ENCODE peak calls at places on chromosome 22, in six cellular contexts. M is GM23338, U is esophagus squamous epithelium, Y is lower lobe of right lung, D is astrocyte of the spinal cord, Z is BJ. G is an unnamed sample.

GRCh38 chr22:38865201-38866023 is 6.6 kb downstream of the CBX6 start:
- DNase-seq in M (no peak), U (no peak), Y (peak; percentile 41), D (no peak), Z (no peak), G (no peak)

GRCh38 chr22:50112151-50113118 is 22.6 kb downstream of the MOV10L1 start:
- DNase-seq in M (no peak), U (no peak), Y (no peak), D (peak; percentile 77), Z (no peak), G (peak; percentile 94)

GRCh38 chr22:17770180-17771077 is 3.8 kb downstream of the BID start:
- DNase-seq in M (no peak), U (no peak), Y (no peak), D (no peak), Z (no peak), G (no peak)

GRCh38 chr22:50009251-50009650 is 3.3 kb downstream of the IL17REL start:
- DNase-seq in M (no peak), U (no peak), Y (peak; percentile 36), D (no peak), Z (no peak), G (no peak)

GRCh38 chr22:47784991-47785390 is 1022.5 kb downstream of the TBC1D22A start:
- DNase-seq in M (no peak), U (no peak), Y (no peak), D (no peak), Z (no peak), G (no peak)

GRCh38 chr22:30196141-30196866 is 50.3 kb downstream of the LIF start:
- DNase-seq in M (peak; percentile 94), U (peak; percentile 30), Y (peak; percentile 87), D (peak; percentile 100), Z (peak; percentile 98), G (peak; percentile 100)

GRCh38 chr22:44828193-44828592 is 75.8 kb downstream of the ARHGAP8 start:
- DNase-seq in M (peak; percentile 66), U (no peak), Y (no peak), D (no peak), Z (no peak), G (peak; percentile 4)

GRCh38 chr22:30266445-30267381 is at the start of gene OSM:
- DNase-seq in M (no peak), U (no peak), Y (peak; percentile 89), D (no peak), Z (no peak), G (no peak)

GRCh38 chr22:47357086-47357485 is 594.6 kb downstream of the TBC1D22A start:
- DNase-seq in M (no peak), U (no peak), Y (no peak), D (no peak), Z (no peak), G (no peak)

GRCh38 chr22:49373289-49373666 is 454.4 kb downstream of the BRD1 start:
- DNase-seq in M (no peak), U (no peak), Y (no peak), D (no peak), Z (no peak), G (no peak)

GRCh38 chr22:30033137-30033536 is 47.1 kb upstream of the HORMAD2 start:
- DNase-seq in M (no peak), U (no peak), Y (no peak), D (no peak), Z (no peak), G (no peak)

GRCh38 chr22:50184004-50184461 is 1.7 kb upstream of the TRABD start:
- DNase-seq in M (peak; percentile 61), U (no peak), Y (peak; percentile 91), D (peak; percentile 31), Z (no peak), G (peak; percentile 69)

GRCh38 chr22:17912942-17913704 is 111.2 kb downstream of the MICAL3 start:
- DNase-seq in M (peak; percentile 15), U (no peak), Y (no peak), D (no peak), Z (no peak), G (no peak)

GRCh38 chr22:27993201-27993635 is 74.2 kb upstream of the PITPNB start:
- DNase-seq in M (no peak), U (no peak), Y (peak; percentile 32), D (no peak), Z (no peak), G (no peak)

GRCh38 chr22:47604563-47604962 is 842.1 kb downstream of the TBC1D22A start:
- DNase-seq in M (no peak), U (no peak), Y (no peak), D (no peak), Z (no peak), G (no peak)

GRCh38 chr22:27125539-27125938 is 468.2 kb downstream of the MIAT start:
- DNase-seq in M (no peak), U (no peak), Y (no peak), D (no peak), Z (no peak), G (no peak)

GRCh38 chr22:29511126-29511854 is 31.3 kb downstream of the NEFH start:
- DNase-seq in M (no peak), U (no peak), Y (no peak), D (no peak), Z (no peak), G (no peak)

GRCh38 chr22:48332438-48333322 is 1495.0 kb downstream of the BRD1 start:
- DNase-seq in M (no peak), U (no peak), Y (peak; percentile 26), D (no peak), Z (no peak), G (no peak)

GRCh38 chr22:47586946-47587345 is 824.5 kb downstream of the TBC1D22A start:
- DNase-seq in M (no peak), U (no peak), Y (no peak), D (no peak), Z (no peak), G (no peak)

GRCh38 chr22:47629791-47630655 is 867.6 kb downstream of the TBC1D22A start:
- DNase-seq in M (no peak), U (no peak), Y (no peak), D (no peak), Z (no peak), G (no peak)

GRCh38 chr22:28600546-28601143 is 79.0 kb downstream of the TTC28 start:
- DNase-seq in M (peak; percentile 78), U (no peak), Y (no peak), D (peak; percentile 76), Z (no peak), G (peak; percentile 81)

GRCh38 chr22:17672417-17672991 is 33.9 kb downstream of the BCL2L13 start:
- DNase-seq in M (no peak), U (no peak), Y (no peak), D (no peak), Z (no peak), G (peak; percentile 25)

GRCh38 chr22:46390652-46391301 is 55.3 kb downstream of the TRMU start:
- DNase-seq in M (no peak), U (no peak), Y (no peak), D (peak; percentile 14), Z (peak; percentile 6), G (peak; percentile 63)

GRCh38 chr22:41380993-41381328 is 781 bp upstream of the TEF start:
- DNase-seq in M (no peak), U (no peak), Y (peak; percentile 87), D (peak; percentile 73), Z (peak; percentile 78), G (peak; percentile 96)

GRCh38 chr22:41382610-41383009 is 868 bp downstream of the TEF start:
- DNase-seq in M (no peak), U (no peak), Y (no peak), D (no peak), Z (no peak), G (no peak)

GRCh38 chr22:41382098-41382578 is 396 bp downstream of the TEF start:
- DNase-seq in M (peak; percentile 73), U (peak; percentile 44), Y (peak; percentile 81), D (no peak), Z (no peak), G (peak; percentile 47)

GRCh38 chr22:41381329-41382097 is at the start of gene TEF:
- DNase-seq in M (peak; percentile 99), U (peak; percentile 97), Y (peak; percentile 99), D (peak; percentile 99), Z (peak; percentile 88), G (peak; percentile 99)

GRCh38 chr22:41383085-41383484 is 1.3 kb downstream of the TEF start:
- DNase-seq in M (no peak), U (no peak), Y (no peak), D (no peak), Z (no peak), G (no peak)
- H3K4me3 ChIP-seq in M (peak overlapping the region; percentile 85), U (peak overlapping the region; percentile 72), Y (peak overlapping the region; percentile 80), D (peak overlapping the region; percentile 66), Z (peak overlapping the region; percentile 70), G (no peak overlapping the region)

DNA sequence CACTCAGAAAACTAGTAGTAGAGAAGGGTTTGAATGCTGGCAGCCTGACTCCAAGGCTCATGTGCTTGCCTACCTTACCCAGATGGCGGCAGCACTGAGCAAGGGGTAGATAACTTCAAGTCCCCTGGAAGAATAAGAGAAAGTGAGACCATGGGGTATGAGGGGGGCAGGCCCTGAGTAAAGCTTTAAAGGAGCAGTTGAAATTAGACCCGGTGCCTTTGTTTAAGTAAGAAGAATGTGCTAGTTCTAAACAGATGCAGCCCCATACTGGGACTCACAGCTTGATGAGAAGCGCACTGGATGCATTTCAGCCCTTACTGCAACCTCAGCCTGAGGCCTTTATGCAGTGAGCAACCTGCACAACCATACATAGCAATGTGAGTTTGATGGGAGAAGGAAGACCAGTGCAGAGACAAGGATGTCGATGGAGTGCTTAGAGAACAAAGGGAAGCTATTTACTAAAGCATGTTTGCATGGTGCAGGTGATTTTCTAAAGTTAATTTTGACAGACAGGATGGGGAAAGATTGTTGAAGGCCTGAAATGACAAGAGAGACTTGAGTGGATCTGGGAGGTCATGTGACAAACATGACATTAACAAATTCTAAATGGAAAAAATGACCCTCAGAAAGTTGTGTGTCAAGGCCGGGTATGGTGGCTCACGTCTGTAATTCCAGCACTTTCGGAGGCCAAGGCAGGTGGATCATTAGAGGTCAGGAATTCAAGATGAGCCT is 27.1 kb upstream of the TMA7B start:
- DNase-seq in M (peak; percentile 95), U (no peak), Y (no peak), D (peak; percentile 37), Z (no peak), G (peak; percentile 59)
- TF ChIP-seq CTCF in M (peak; percentile 92), U (peak; percentile 36), Y (peak; percentile 58), D (peak; percentile 70), Z (peak; percentile 60), G (peak; percentile 83)

DNA sequence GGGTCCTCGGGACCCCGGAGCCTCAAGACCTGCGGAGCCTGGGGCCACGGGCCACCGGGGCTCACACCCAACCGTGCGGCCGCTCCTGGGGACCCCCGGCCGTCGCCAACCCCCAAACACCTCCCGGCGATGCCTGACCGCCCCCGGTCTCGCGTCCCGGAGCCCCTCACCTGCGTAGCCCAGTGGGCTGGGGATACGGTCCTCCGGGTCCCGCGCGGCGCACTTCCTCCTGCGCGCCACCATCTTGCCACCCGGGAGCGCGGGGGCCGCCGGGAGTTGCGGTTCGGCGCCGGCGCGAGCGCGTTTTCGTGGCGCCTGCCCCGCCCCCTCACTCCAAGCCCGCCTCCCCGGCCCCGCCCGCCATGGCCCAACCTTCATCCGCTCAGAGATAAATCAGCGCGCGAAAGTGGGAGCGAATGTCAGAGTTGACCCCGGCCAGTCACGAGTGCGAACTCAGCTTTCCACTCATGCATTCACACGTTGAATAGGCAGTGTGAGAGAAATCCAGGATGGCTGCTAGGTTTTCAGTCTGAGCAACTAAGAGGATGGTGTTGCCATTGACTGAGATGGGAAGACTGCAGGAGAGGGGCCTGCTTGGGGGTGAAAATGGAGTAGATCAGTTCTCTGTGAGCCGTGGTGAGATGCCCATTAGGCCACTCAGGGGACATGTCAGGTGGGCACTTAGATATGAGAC is at the start of gene RRP7A:
- DNase-seq in M (peak; percentile 90), U (peak; percentile 21), Y (peak; percentile 84), D (peak; percentile 71), Z (no peak), G (peak; percentile 68)
- H3K4me3 ChIP-seq in M (peak within 1 kb of the TSS; percentile 93), U (peak within 1 kb of the TSS; percentile 75), Y (peak within 1 kb of the TSS; percentile 84), D (peak within 1 kb of the TSS; percentile 59), Z (peak within 1 kb of the TSS; percentile 90), G (peak within 1 kb of the TSS; percentile 79)

GRCh38 chr22:23069502-23070357 is 589 bp upstream of the GNAZ start:
- DNase-seq in M (peak; percentile 93), U (peak; percentile 32), Y (peak; percentile 92), D (peak; percentile 82), Z (peak; percentile 22), G (peak; percentile 89)
- TF ChIP-seq CTCF in M (no peak), U (no peak), Y (no peak), D (no peak), Z (no peak), G (no peak)